ENCODE peak calls at places on chromosomes 2 and 18, in five cellular contexts. T is SK-N-SH, F is H1, I is K562, V is HepG2. B is an unnamed sample.

GRCh38 chr18:74806700-74807416 is 209.2 kb downstream of the ZNF407 start:
- DNase-seq in I (no peak), T (no peak), V (peak), F (no peak), B (peak)

GRCh38 chr18:78422336-78422735 is 557.3 kb upstream of the SALL3 start:
- DNase-seq in I (no peak), T (no peak), V (no peak), F (no peak), B (no peak)

GRCh38 chr2:46334389-46335345 is 37.5 kb downstream of the EPAS1 start:
- DNase-seq in I (no peak), F (no peak), T (no peak), V (no peak), B (no peak)

GRCh38 chr2:38201784-38202183 is 125.8 kb upstream of the CYP1B1 start:
- DNase-seq in I (no peak), F (no peak), T (no peak), V (no peak), B (no peak)

GRCh38 chr2:118224888-118225264 is 136.6 kb downstream of the INSIG2 start:
- DNase-seq in I (no peak), T (peak), V (no peak), F (no peak), B (no peak)

GRCh38 chr2:105842555-105842954 is 97.8 kb downstream of the NCK2 start:
- DNase-seq in I (no peak), F (no peak), V (no peak), T (no peak), B (no peak)

GRCh38 chr2:108171652-108172051 is 68.1 kb upstream of the SULT1C3 start:
- DNase-seq in V (no peak), T (no peak), I (no peak), F (no peak), B (no peak)

GRCh38 chr2:52467189-52467588 is 1300.4 kb upstream of the CHAC2 start:
- DNase-seq in T (no peak), V (no peak), F (no peak), I (no peak), B (no peak)

GRCh38 chr2:54310961-54311360 is 54.9 kb upstream of the TSPYL6 start:
- DNase-seq in I (no peak), V (no peak), F (no peak), T (no peak), B (no peak)

GRCh38 chr18:56921888-56922480 is 224.9 kb upstream of the BOD1L2 start:
- DNase-seq in T (no peak), F (no peak), V (no peak), I (no peak), B (no peak)

GRCh38 chr2:20618468-20618885 is 32.4 kb downstream of the HS1BP3 start:
- DNase-seq in I (no peak), F (no peak), T (no peak), V (no peak), B (no peak)

GRCh38 chr2:142786922-142787702 is 90.4 kb upstream of the KYNU start:
- DNase-seq in V (no peak), T (no peak), I (no peak), F (no peak), B (no peak)

GRCh38 chr2:101328474-101329007 is 20.0 kb upstream of the RNF149 start:
- DNase-seq in I (no peak), V (no peak), T (no peak), F (no peak), B (no peak)

GRCh38 chr2:31188141-31188540 is 29.2 kb downstream of the CAPN14 start:
- DNase-seq in F (no peak), V (no peak), T (no peak), I (no peak), B (no peak)

GRCh38 chr2:157856157-157856455 is 20.0 kb downstream of the ACVR1 start:
- DNase-seq in F (no peak), T (no peak), V (no peak), I (no peak), B (no peak)

GRCh38 chr2:96867756-96868554 is 1.9 kb downstream of the SEMA4C start:
- DNase-seq in V (no peak), T (no peak), F (no peak), I (no peak), B (no peak)

GRCh38 chr18:50356036-50356945 is 18.6 kb upstream of the SKA1 start:
- DNase-seq in V (peak), F (no peak), T (no peak), I (no peak), B (peak)

GRCh38 chr2:177692828-177693269 is 300.3 kb downstream of the AGPS start:
- DNase-seq in F (no peak), I (no peak), T (no peak), V (no peak), B (no peak)

GRCh38 chr2:225468131-225468530 is 68.6 kb downstream of the NYAP2 start:
- DNase-seq in V (no peak), F (no peak), I (no peak), T (no peak), B (no peak)

GRCh38 chr2:42133771-42134195 is 35.4 kb upstream of the EML4 start:
- DNase-seq in T (peak), I (no peak), F (no peak), V (no peak), B (no peak)

GRCh38 chr18:25351280-25351772 is 640 bp downstream of the ZNF521 start:
- DNase-seq in F (no peak), I (no peak), V (no peak), T (no peak), B (no peak)

GRCh38 chr18:31863103-31863502 is 79.8 kb downstream of the TRAPPC8 start:
- DNase-seq in T (no peak), V (no peak), F (no peak), I (no peak), B (no peak)

GRCh38 chr2:149141046-149141445 is 102.5 kb downstream of the LYPD6B start:
- DNase-seq in T (no peak), I (no peak), F (no peak), V (no peak), B (no peak)

GRCh38 chr2:28436525-28437051 is 43.9 kb downstream of the FOSL2 start:
- DNase-seq in F (no peak), T (peak), I (no peak), V (no peak), B (no peak)

GRCh38 chr2:119389615-119390306 is 23.0 kb downstream of the DBI start:
- DNase-seq in T (no peak), I (no peak), F (no peak), V (no peak), B (no peak)

GRCh38 chr18:75548353-75548752 is 120.8 kb upstream of the SMIM21 start:
- DNase-seq in I (no peak), V (no peak), F (no peak), T (peak), B (peak)

GRCh38 chr18:9788140-9788539 is 80.0 kb downstream of the RAB31 start:
- DNase-seq in T (no peak), I (no peak), V (no peak), F (no peak), B (no peak)

DNA sequence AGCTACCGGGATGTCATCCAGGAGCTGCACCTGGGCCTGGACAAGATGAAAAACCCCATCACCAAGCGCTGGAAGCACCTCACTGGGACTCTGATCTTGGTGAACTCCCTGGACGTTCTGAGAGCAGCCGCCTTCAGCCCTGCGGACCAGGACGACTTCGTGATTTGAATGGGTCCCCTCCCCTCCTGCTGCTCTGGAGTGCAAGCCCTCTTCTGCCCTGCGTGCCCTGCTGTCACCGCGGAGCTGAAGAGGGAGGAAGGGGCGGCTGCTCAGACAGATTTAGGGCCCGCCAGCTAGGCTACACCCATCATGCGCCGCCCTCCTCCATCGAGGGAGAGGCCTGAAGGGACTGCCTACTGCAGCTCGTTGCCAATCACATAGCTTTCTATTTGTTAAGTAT is 101.8 kb downstream of the SH3BP4 start:
- DNase-seq in V (no peak), T (no peak), I (no peak), F (no peak), B (no peak)
- TF ChIP-seq JUND in V (no peak), T (no peak), I (no peak), F (no peak), B (no peak)

GRCh38 chr2:216830346-216830745 is 29.5 kb downstream of the TNP1 start:
- DNase-seq in I (no peak), V (no peak), T (no peak), F (no peak), B (no peak)
- TF ChIP-seq RAD21 in I (no peak), V (no peak), T (no peak), F (no peak), B (no peak)

GRCh38 chr18:45792551-45793294 is 32.8 kb upstream of the SIGLEC15 start:
- DNase-seq in T (no peak), F (no peak), I (no peak), V (no peak), B (no peak)

DNA sequence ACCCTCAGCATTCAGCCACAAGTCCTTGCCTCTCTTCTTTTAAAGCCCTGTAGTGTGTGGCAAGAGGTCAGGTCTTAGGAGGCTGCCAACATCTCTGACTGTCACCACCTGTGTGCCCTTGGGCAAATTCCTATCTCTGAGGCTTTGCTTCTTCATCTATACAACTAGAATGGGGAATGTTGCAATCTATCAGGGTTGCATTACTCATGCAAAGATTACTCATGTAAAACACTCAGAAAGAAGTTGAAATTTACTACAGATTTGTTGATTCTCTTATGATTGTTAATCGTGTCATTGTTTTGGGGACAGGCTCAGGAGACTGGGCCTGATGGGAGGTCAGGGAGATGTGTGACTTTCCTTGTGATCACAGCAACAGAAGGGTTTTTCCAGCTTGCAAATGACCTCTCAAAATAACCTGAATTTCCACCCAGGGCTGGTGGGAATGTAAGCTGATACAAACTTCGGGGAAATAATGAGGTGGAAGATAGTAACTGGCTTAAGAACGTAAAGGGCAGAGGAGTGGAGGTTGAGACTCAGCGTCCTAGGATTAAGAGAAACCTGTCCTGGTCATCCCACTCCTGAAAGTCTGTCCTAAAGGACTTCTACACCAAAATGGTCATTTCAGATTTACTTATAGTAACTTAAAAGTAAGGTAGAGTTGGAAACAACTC is 32.0 kb upstream of the SIGLEC15 start:
- DNase-seq in T (no peak), V (no peak), F (no peak), I (no peak), B (peak)
- TF ChIP-seq JUND in T (peak), V (no peak), F (no peak), I (no peak), B (peak)

GRCh38 chr2:219404291-219404910 is 13.8 kb upstream of the DES start:
- DNase-seq in T (no peak), V (no peak), I (no peak), F (no peak), B (no peak)
- TF ChIP-seq RAD21 in T (no peak), V (no peak), I (no peak), F (no peak), B (no peak)

DNA sequence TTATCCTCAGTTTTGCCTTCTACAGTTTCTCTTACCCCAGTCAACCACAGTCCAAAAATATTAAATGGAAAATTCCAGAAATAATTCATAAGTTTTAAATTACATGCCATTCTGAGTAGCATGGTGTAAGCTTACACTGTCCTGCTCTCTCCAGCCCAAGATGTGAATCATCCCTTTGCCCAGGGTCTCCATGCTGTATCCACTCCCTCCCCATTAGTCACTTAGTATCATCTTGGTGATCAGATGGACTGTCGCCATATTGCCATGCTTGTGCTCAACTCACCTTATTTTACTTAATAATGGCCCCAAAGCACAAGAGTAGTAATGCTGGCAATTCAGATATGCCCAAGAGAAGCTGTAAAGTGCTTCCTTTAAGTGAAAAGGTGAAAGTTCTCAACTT is 18.5 kb upstream of the CCNT2 start:
- DNase-seq in I (no peak), T (no peak), V (no peak), F (no peak), B (no peak)
- TF ChIP-seq JUND in I (no peak), T (peak), V (no peak), F (no peak), B (no peak)

DNA sequence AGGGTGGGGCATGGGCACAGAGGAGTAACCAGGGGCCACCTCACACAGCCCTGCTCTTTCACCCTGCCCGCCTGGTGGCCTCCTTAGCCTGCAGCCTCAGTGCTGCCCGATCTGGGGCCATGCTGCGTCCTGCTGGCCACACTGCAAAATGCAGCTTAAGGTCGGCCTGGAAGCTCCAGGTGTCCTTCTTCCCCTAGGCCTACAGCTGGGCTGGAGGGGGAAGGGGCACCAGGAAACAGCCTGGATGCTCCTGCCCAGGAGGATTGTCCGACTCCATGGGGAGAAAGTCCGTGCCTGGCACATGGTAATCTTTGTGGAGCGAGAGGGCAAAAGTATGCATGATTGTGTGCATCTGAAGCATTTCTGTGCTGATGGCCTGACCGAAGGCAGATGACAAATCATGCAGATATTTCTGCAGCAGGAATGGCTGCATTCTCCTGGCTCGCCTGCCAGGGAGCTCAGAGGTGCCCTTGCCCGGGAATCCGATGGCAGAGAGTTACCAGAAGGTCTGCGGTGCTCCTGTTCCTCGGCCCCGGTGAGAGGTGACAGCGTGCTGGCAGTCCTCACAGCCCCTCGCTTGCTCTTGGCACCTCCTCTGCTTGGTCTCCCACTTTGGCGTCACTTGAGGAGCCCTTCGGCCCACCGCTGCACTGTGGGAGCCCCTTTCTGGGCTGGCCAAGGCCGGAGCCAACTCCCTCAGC is 12.8 kb upstream of the ALPP start:
- DNase-seq in V (peak), I (peak), F (no peak), T (peak), B (peak)
- TF ChIP-seq RAD21 in V (peak), I (no peak), F (peak), T (peak), B (peak)

GRCh38 chr18:47113796-47114540 is 36.3 kb downstream of the HDHD2 start:
- DNase-seq in T (no peak), F (no peak), I (no peak), V (no peak), B (no peak)
- TF ChIP-seq JUND in T (no peak), F (peak), I (no peak), V (no peak), B (no peak)

GRCh38 chr18:55137602-55138001 is 178.3 kb upstream of the CCDC68 start:
- DNase-seq in T (no peak), V (no peak), I (no peak), F (no peak), B (no peak)

GRCh38 chr18:55139307-55139706 is 180.0 kb upstream of the CCDC68 start:
- DNase-seq in I (no peak), V (no peak), F (no peak), T (no peak), B (no peak)

GRCh38 chr18:55136258-55136657 is 177.0 kb upstream of the CCDC68 start:
- DNase-seq in F (no peak), V (no peak), T (no peak), I (no peak), B (no peak)

GRCh38 chr18:55136864-55137263 is 177.6 kb upstream of the CCDC68 start:
- DNase-seq in T (no peak), F (no peak), I (no peak), V (no peak), B (no peak)

GRCh38 chr18:55138401-55138800 is 179.1 kb upstream of the CCDC68 start:
- DNase-seq in V (no peak), T (no peak), F (no peak), I (no peak), B (no peak)
- TF ChIP-seq RAD21 in V (no peak), T (no peak), F (no peak), I (no peak), B (no peak)

B was measured in HCT116.